ENCODE peak calls at places on chromosomes 5 and 9, in ten cellular contexts. M is SK-N-SH, N is PC-3, I is OCI-LY7, X is hepatocyte, L is H9, U is fibroblast of lung, K is HCT116, Q is GM23248, W is GM23338. V is an unnamed sample. For H4K20me1 and H3K4me1, the result is how much of the 10 kb centered on the place peaks cover.

GRCh38 chr5:38780950-38781349 is 64.9 kb upstream of the OSMR start:
- DNase-seq in N (peak), W (no peak), U (peak), X (peak), K (no peak), L (no peak), Q (peak), I (no peak), M (no peak), V (peak)

GRCh38 chr9:131851414-131851813 is 111.5 kb upstream of the RAPGEF1 start:
- DNase-seq in L (no peak), Q (no peak), I (no peak), K (no peak), N (no peak), U (no peak), X (no peak), W (no peak), M (no peak), V (no peak)

GRCh38 chr5:134127376-134127861 is 12.9 kb downstream of the TCF7 start:
- DNase-seq in W (no peak), K (no peak), I (peak), M (no peak), X (no peak), L (no peak), U (peak), N (no peak), Q (no peak), V (peak)

GRCh38 chr5:67166460-67166871 is 30.1 kb downstream of the CD180 start:
- DNase-seq in Q (no peak), L (peak), N (peak), W (no peak), I (peak), X (no peak), U (no peak), M (no peak), K (peak), V (no peak)

GRCh38 chr9:36486454-36486932 is 86.2 kb upstream of the MELK start:
- DNase-seq in N (no peak), L (no peak), M (no peak), K (no peak), U (peak), X (peak), I (no peak), Q (peak), W (peak), V (no peak)

GRCh38 chr5:122704247-122705036 is 70.4 kb upstream of the SNX2 start:
- DNase-seq in K (peak), X (peak), Q (peak), M (peak), U (peak), N (peak), I (peak), L (no peak), W (peak), V (peak)

GRCh38 chr9:72952914-72953313 is at the start of gene ALDH1A1:
- DNase-seq in W (peak), U (no peak), X (peak), N (no peak), Q (no peak), I (peak), M (no peak), K (no peak), L (peak), V (no peak)

GRCh38 chr5:116727248-116727647 is 152.6 kb upstream of the SEMA6A start:
- DNase-seq in L (no peak), W (no peak), K (no peak), N (no peak), X (no peak), Q (no peak), U (no peak), M (no peak), I (no peak), V (no peak)

GRCh38 chr5:36152324-36153298 is 700 bp downstream of the SKP2 start:
- DNase-seq in I (peak), M (peak), X (no peak), U (peak), Q (peak), K (no peak), L (no peak), N (peak), W (peak), V (peak)

GRCh38 chr9:119609277-119609971 is 240.2 kb upstream of the BRINP1 start:
- DNase-seq in U (no peak), W (no peak), X (no peak), Q (no peak), L (no peak), I (no peak), N (no peak), M (no peak), K (no peak), V (no peak)

GRCh38 chr9:110069326-110070248 is 138.4 kb downstream of the C9orf152 start:
- DNase-seq in N (peak), U (peak), M (no peak), Q (peak), X (no peak), W (no peak), I (no peak), K (no peak), L (no peak), V (peak)

GRCh38 chr5:89473196-89473595 is 590.2 kb upstream of the MEF2C start:
- DNase-seq in Q (peak), L (no peak), U (peak), X (no peak), M (no peak), W (no peak), N (peak), I (no peak), K (no peak), V (peak)

GRCh38 chr9:97387936-97388684 is 23.8 kb upstream of the TDRD7 start:
- DNase-seq in X (no peak), K (no peak), N (no peak), U (no peak), I (no peak), L (peak), W (peak), M (no peak), Q (no peak), V (no peak)

GRCh38 chr5:79837707-79838620 is 148.3 kb downstream of the CMYA5 start:
- DNase-seq in I (no peak), L (no peak), K (no peak), W (no peak), M (no peak), Q (no peak), N (no peak), X (no peak), U (peak), V (peak)

GRCh38 chr9:132559711-132560110 is 22.7 kb upstream of the BARHL1 start:
- DNase-seq in U (no peak), K (no peak), L (no peak), I (no peak), N (no peak), W (no peak), M (no peak), Q (no peak), X (no peak), V (no peak)

GRCh38 chr5:130528474-130528873 is 624.2 kb downstream of the CHSY3 start:
- DNase-seq in U (peak), N (peak), X (no peak), L (no peak), M (no peak), Q (no peak), W (no peak), K (no peak), I (no peak), V (peak)

GRCh38 chr5:132470596-132470995 is 20.0 kb downstream of the IRF1 start:
- DNase-seq in M (no peak), N (no peak), Q (no peak), U (no peak), I (no peak), W (no peak), L (no peak), K (no peak), X (no peak), V (no peak)

GRCh38 chr9:93673271-93673843 is 97.0 kb downstream of the PHF2 start:
- DNase-seq in I (no peak), L (peak), N (no peak), K (no peak), M (peak), U (no peak), W (no peak), X (no peak), Q (peak), V (no peak)

GRCh38 chr5:144202072-144202471 is 31.4 kb downstream of the KCTD16 start:
- DNase-seq in L (no peak), Q (peak), I (no peak), M (no peak), N (no peak), X (no peak), K (no peak), W (no peak), U (peak), V (peak)

GRCh38 chr5:5616247-5616895 is 193.9 kb downstream of the ICE1 start:
- DNase-seq in W (no peak), K (no peak), L (no peak), Q (no peak), M (peak), U (no peak), I (no peak), N (no peak), X (peak), V (no peak)

GRCh38 chr5:175347027-175347426 is 97.0 kb downstream of the DRD1 start:
- DNase-seq in L (no peak), I (no peak), M (no peak), X (no peak), K (peak), W (no peak), N (peak), Q (peak), U (peak), V (peak)

GRCh38 chr5:132758406-132758805 is 11.2 kb downstream of the CCNI2 start:
- DNase-seq in Q (no peak), U (no peak), X (no peak), N (no peak), M (no peak), W (no peak), L (no peak), I (no peak), K (no peak), V (no peak)

GRCh38 chr5:138305797-138306196 is 25.8 kb downstream of the CDC25C start:
- DNase-seq in U (no peak), L (no peak), W (no peak), I (no peak), K (no peak), M (no peak), Q (no peak), X (no peak), N (no peak), V (no peak)

GRCh38 chr5:181246276-181247050 is 2.8 kb upstream of the RACK1 start:
- DNase-seq in L (peak), K (peak), I (peak), Q (peak), W (peak), X (peak), N (peak), M (peak), U (peak), V (peak)

GRCh38 chr5:167030500-167031120 is 1260.8 kb upstream of the WWC1 start:
- DNase-seq in X (peak), M (peak), U (peak), L (peak), I (no peak), N (no peak), Q (peak), W (peak), K (no peak), V (no peak)

GRCh38 chr5:139743001-139743771 is 52.4 kb upstream of the PSD2 start:
- DNase-seq in K (no peak), M (no peak), X (no peak), Q (no peak), U (no peak), I (no peak), W (no peak), N (no peak), L (no peak), V (no peak)

GRCh38 chr9:132513416-132513815 is 69.0 kb upstream of the BARHL1 start:
- DNase-seq in U (no peak), X (no peak), K (no peak), I (no peak), L (no peak), W (no peak), N (no peak), M (no peak), Q (no peak), V (no peak)

GRCh38 chr5:74367241-74367733 is 273.2 kb downstream of the ENC1 start:
- DNase-seq in N (no peak), K (no peak), L (no peak), W (no peak), I (no peak), M (no peak), X (no peak), Q (no peak), U (peak), V (no peak)

GRCh38 chr5:83577036-83577636 is 105.6 kb downstream of the VCAN start:
- DNase-seq in X (peak), N (peak), I (no peak), U (peak), K (peak), M (no peak), Q (no peak), W (no peak), L (no peak), V (peak)

GRCh38 chr5:71810023-71810422 is 90.9 kb downstream of the CARTPT start:
- DNase-seq in X (no peak), N (no peak), Q (no peak), I (no peak), L (no peak), U (no peak), M (peak), K (no peak), W (no peak), V (no peak)

GRCh38 chr9:15146121-15146820 is 160.7 kb downstream of the TTC39B start:
- DNase-seq in M (no peak), W (no peak), Q (no peak), L (no peak), N (no peak), K (no peak), U (no peak), I (no peak), X (no peak), V (no peak)

GRCh38 chr5:33817301-33817700 is 74.5 kb downstream of the ADAMTS12 start:
- DNase-seq in X (no peak), Q (no peak), M (no peak), N (peak), K (no peak), I (no peak), U (peak), W (no peak), L (no peak), V (peak)

GRCh38 chr9:96646081-96646991 is 8.8 kb downstream of the PRXL2C start:
- DNase-seq in M (no peak), Q (peak), N (no peak), W (no peak), X (no peak), U (peak), K (no peak), L (no peak), I (no peak), V (peak)

GRCh38 chr5:14177651-14178050 is 34.5 kb downstream of the TRIO start:
- DNase-seq in N (no peak), W (no peak), U (no peak), M (no peak), I (no peak), K (no peak), X (no peak), Q (no peak), L (no peak), V (no peak)

GRCh38 chr5:14176888-14177287 is 33.7 kb downstream of the TRIO start:
- DNase-seq in M (no peak), K (no peak), X (no peak), I (no peak), W (no peak), N (no peak), L (no peak), U (no peak), Q (no peak), V (no peak)

GRCh38 chr5:14179446-14179845 is 36.3 kb downstream of the TRIO start:
- DNase-seq in X (no peak), I (no peak), M (no peak), N (no peak), L (no peak), K (no peak), Q (peak), W (no peak), U (peak), V (no peak)

GRCh38 chr5:14178671-14179211 is 35.6 kb downstream of the TRIO start:
- DNase-seq in I (no peak), X (no peak), M (no peak), W (peak), N (peak), U (peak), K (no peak), L (peak), Q (peak), V (peak)

DNA sequence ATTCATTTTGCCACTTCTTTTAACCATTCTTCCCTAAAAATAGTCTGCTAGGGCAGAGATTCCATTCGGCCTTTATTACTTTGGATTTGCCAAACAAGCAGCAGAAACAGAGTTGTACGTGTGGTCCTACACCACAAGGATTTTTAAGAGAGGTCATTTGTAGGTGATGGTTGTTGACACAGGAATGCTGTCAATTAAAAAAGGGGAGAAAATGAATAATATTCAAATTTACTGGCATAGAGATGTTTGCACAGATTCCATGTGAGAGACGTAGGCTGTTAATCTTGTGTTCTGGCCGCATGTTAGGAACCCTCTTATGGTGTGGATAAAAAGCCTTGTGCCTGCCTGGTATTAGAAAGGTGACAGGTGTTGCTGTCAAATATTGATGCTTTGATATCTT is 34.9 kb downstream of the TRIO start:
- DNase-seq in L (no peak), K (no peak), W (no peak), M (no peak), X (no peak), U (peak), N (no peak), Q (no peak), I (no peak), V (peak)
- H4K20me1 ChIP-seq in L (under half), K (under half), W (under half), M (half or more), X (half or more), U (under half), N (under half), Q (under half), I (under half), V (under half)

DNA sequence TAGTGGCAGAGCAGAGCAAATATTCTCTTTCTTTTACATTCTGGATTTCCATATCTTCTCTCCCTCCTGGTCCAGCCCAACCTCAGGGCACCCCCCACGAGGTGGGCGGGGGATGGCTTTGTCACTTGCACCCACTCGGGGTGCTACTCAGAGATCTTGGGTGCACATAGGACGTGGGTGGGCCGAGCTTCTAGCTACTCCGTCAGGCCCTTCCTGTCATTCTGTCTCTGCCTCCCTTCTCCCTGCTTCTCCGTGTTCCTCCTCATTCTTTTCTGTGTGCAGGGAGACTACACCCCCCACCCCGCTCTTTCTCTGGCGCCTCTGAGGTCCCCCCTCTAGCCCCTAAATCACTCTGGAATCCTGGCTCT is 19.5 kb downstream of the PCDHGC5 start:
- DNase-seq in K (no peak), X (no peak), I (peak), N (no peak), U (no peak), L (no peak), M (no peak), Q (peak), W (no peak), V (no peak)
- H3K27ac ChIP-seq in K (no peak), X (peak), I (peak), N (peak), U (peak), L (no peak), M (peak), Q (peak), W (peak), V (peak)

GRCh38 chr5:34832568-34832967 is 6.4 kb upstream of the TTC23L start:
- DNase-seq in Q (no peak), M (no peak), U (no peak), X (no peak), L (no peak), K (no peak), W (no peak), N (no peak), I (no peak), V (no peak)
- H3K4me1 ChIP-seq in Q (under half), M (under half), U (under half), X (under half), L (under half), K (under half), W (under half), N (under half), I (under half), V (under half)

GRCh38 chr9:126934441-126934840 is 19.9 kb downstream of the RALGPS1 start:
- DNase-seq in N (no peak), W (no peak), X (no peak), M (no peak), Q (no peak), I (no peak), L (no peak), U (no peak), K (no peak), V (no peak)

GRCh38 chr9:126939821-126940221 is 25.2 kb downstream of the RALGPS1 start:
- DNase-seq in M (no peak), N (no peak), X (peak), I (no peak), U (no peak), L (no peak), Q (no peak), K (no peak), W (no peak), V (no peak)

GRCh38 chr9:126937444-126937843 is 22.9 kb downstream of the RALGPS1 start:
- DNase-seq in W (no peak), K (no peak), X (no peak), N (no peak), L (no peak), Q (no peak), U (no peak), I (no peak), M (no peak), V (no peak)

GRCh38 chr9:126935630-126936029 is 21.0 kb downstream of the RALGPS1 start:
- DNase-seq in U (peak), M (no peak), K (no peak), I (no peak), W (no peak), X (no peak), Q (peak), L (no peak), N (peak), V (no peak)

GRCh38 chr9:126938332-126938731 is 23.8 kb downstream of the RALGPS1 start:
- DNase-seq in K (no peak), X (no peak), U (no peak), Q (peak), W (no peak), M (no peak), L (no peak), I (no peak), N (no peak), V (no peak)
- H4K20me1 ChIP-seq in K (under half), X (under half), U (under half), Q (under half), W (under half), M (under half), L (under half), I (under half), N (under half), V (under half)

DNA sequence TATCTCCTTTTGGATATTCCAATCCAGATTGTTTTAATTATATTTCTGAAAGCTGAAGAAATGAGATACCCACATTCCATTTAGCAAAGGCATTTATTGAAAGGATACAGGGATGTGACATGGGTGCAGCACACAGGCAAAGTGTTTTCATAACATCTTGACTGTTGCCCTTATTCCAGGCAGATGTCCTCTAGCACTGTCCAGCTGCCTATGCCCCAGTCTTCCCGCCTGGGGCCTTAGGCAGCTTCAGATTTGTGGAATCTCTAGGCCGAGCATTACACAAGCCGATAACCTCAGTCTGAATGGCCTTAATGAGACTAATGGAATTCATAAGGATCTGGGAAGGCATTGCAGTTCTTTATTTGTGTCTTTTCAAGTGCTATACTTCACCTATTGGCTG is 9.8 kb upstream of the ATG10 start:
- DNase-seq in U (no peak), K (no peak), I (no peak), Q (no peak), L (no peak), M (no peak), N (no peak), W (no peak), X (no peak), V (no peak)
- H3K27ac ChIP-seq in U (no peak), K (no peak), I (no peak), Q (no peak), L (no peak), M (no peak), N (no peak), W (no peak), X (no peak), V (no peak)

GRCh38 chr9:129145316-129145715 is 32.7 kb downstream of the IER5L start:
- DNase-seq in L (no peak), U (peak), M (no peak), W (no peak), I (no peak), N (no peak), X (no peak), K (no peak), Q (no peak), V (no peak)
- H3K4me1 ChIP-seq in L (under half), U (half or more), M (under half), W (half or more), I (half or more), N (under half), X (half or more), K (half or more), Q (half or more), V (half or more)

GRCh38 chr5:13731229-13731628 is 213.3 kb downstream of the DNAH5 start:
- DNase-seq in M (no peak), L (no peak), W (no peak), N (peak), Q (no peak), U (no peak), K (no peak), X (no peak), I (no peak), V (no peak)
- H4K20me1 ChIP-seq in M (under half), L (under half), W (under half), N (under half), Q (under half), U (under half), K (under half), X (under half), I (under half), V (under half)

GRCh38 chr9:95284667-95285066 is 32.8 kb downstream of the FANCC start:
- DNase-seq in U (no peak), N (no peak), M (no peak), W (no peak), K (no peak), I (no peak), X (no peak), L (no peak), Q (no peak), V (no peak)
- H3K27ac ChIP-seq in U (peak), N (peak), M (no peak), W (no peak), K (no peak), I (no peak), X (peak), L (no peak), Q (no peak), V (no peak)